ENCODE peak calls at places on chromosomes 7 and 10, in six cellular contexts. F is stomach, R is suprapubic skin, C is HCT116, T is esophagus muscularis mucosa, P is sigmoid colon. G is an unnamed sample.

GRCh38 chr10:131786756-131787605 is 113.8 kb upstream of the PPP2R2D start:
- DNase-seq in F (peak), P (no peak), R (no peak), T (no peak), C (peak), G (no peak)

GRCh38 chr10:29239569-29240472 is 49.0 kb upstream of the LYZL1 start:
- DNase-seq in F (no peak), R (no peak), T (peak), P (no peak), C (peak), G (no peak)

GRCh38 chr7:86932038-86932512 is 127.4 kb downstream of the ELAPOR2 start:
- DNase-seq in F (no peak), P (no peak), C (no peak), T (no peak), R (no peak), G (peak)

GRCh38 chr7:66756859-66757258 is 16.3 kb downstream of the RABGEF1 start:
- DNase-seq in T (no peak), F (no peak), C (no peak), P (no peak), R (no peak), G (no peak)

GRCh38 chr10:18229839-18230238 is 89.6 kb downstream of the CACNB2 start:
- DNase-seq in R (no peak), T (peak), F (no peak), P (no peak), C (no peak), G (no peak)

GRCh38 chr7:29391262-29391661 is 172.4 kb upstream of the PRR15 start:
- DNase-seq in F (no peak), C (no peak), P (no peak), T (peak), R (no peak), G (no peak)

GRCh38 chr10:92111336-92111939 is 179.4 kb downstream of the CPEB3 start:
- DNase-seq in C (no peak), P (no peak), T (no peak), F (no peak), R (no peak), G (no peak)

GRCh38 chr10:43225787-43226153 is 41.1 kb downstream of the RASGEF1A start:
- DNase-seq in T (no peak), F (no peak), C (no peak), R (peak), P (peak), G (peak)

DNA sequence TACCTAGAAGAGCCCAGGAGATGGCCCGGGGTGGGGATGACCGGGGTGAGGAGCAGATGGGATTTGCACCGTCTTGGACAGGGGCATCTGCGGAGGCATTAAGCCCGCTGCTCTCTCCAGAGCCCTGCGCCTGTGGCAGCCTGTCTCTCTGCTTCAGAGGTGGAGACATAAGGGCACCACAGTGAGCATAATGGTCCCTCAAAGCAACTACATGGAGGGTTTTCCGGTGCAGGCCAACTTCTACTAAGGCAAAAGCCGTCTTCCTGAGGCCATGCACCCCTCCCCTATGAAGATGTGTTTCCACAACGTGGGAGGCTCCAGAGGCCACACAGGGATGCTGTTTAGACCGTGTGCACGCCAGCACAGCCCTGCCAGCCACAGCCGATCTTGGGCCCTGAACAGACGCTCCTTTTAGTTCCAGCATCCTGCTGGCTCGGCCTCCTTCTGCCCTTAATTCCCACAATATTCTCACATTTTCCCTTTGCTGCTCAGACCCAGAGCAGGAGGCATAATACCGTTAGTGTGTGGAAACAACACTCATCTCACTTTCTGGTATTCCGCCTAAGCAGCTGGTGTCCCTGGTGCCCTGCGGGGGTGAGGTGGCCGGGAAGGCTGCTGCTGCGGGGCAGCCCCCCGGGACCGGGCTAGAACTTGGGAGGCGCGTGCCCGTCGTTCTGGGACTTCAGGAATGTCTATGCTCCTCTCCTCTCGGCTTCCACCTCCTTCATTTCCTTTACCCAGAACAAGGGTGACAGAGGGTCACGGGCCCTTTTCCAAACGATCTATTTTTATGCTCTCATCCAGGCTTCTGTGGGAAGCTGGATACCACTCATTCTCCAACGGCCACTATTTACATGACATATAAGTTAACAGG is 266.9 kb downstream of the TNS3 start:
- DNase-seq in F (no peak), R (no peak), T (no peak), C (no peak), P (peak), G (peak)
- TF ChIP-seq POLR2AphosphoS5 in F (peak), R (no peak), T (no peak), C (no peak), P (peak), G (peak)

GRCh38 chr10:86109421-86109820 is 257.2 kb downstream of the GRID1 start:
- DNase-seq in C (no peak), T (no peak), P (no peak), F (no peak), R (no peak), G (no peak)

GRCh38 chr10:86111902-86112301 is 254.7 kb downstream of the GRID1 start:
- DNase-seq in T (no peak), R (no peak), C (no peak), P (no peak), F (no peak), G (no peak)

GRCh38 chr10:86108696-86109095 is 257.9 kb downstream of the GRID1 start:
- DNase-seq in P (no peak), F (no peak), T (no peak), R (no peak), C (no peak), G (no peak)

GRCh38 chr10:86113044-86113443 is 253.6 kb downstream of the GRID1 start:
- DNase-seq in F (no peak), T (no peak), P (no peak), C (no peak), R (no peak), G (no peak)

GRCh38 chr10:86110156-86110786 is 256.3 kb downstream of the GRID1 start:
- DNase-seq in T (no peak), F (no peak), C (no peak), R (peak), P (no peak), G (no peak)
- TF ChIP-seq CTCF in T (no peak), F (no peak), C (peak), R (no peak), P (no peak), G (no peak)

GRCh38 chr7:24619978-24620377 is 46.7 kb downstream of the PALS2 start:
- DNase-seq in P (no peak), T (no peak), R (no peak), C (no peak), F (no peak), G (no peak)
- H3K4me3 ChIP-seq in P (no peak), T (no peak), R (no peak), C (no peak), F (no peak), G (no peak)

DNA sequence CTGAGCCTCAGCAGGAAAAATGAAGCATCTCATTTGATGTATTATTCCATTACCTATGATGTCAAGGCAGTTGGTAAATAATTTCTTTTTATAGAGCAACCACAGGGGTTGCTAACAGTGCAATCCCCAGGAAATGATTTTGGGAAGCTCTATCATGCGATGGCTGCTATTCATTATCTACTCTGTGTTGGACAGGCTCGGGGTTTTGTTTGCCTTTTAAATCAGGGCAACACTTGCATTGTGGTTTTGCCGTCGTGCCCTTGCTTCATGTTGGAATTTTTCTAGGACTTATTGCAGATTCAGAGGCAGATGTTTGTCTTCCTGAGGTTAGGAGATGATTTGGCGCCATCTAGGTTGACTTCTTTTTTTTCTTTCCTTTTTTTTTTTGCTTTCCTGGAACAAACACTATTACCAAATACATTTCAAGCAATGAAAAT is 128.4 kb downstream of the BICC1 start:
- DNase-seq in R (no peak), C (peak), F (no peak), P (no peak), T (no peak), G (no peak)
- TF ChIP-seq POLR2AphosphoS5 in R (peak), C (no peak), F (no peak), P (no peak), T (no peak), G (no peak)

GRCh38 chr10:109978481-109978880 is 29.3 kb upstream of the ADD3 start:
- DNase-seq in R (peak), T (no peak), P (no peak), F (peak), C (peak), G (peak)
- TF ChIP-seq CTCF in R (peak), T (peak), P (peak), F (peak), C (peak), G (peak)

GRCh38 chr7:50793115-50793946 is 10.6 kb upstream of the GRB10 start:
- DNase-seq in C (no peak), T (no peak), R (peak), P (peak), F (peak), G (peak)
- H3K4me3 ChIP-seq in C (peak), T (peak), R (peak), P (peak), F (peak), G (peak)

GRCh38 chr7:131010714-131011436 is 276.9 kb upstream of the KLF14 start:
- DNase-seq in R (no peak), P (no peak), F (no peak), T (no peak), C (no peak), G (no peak)

GRCh38 chr7:131013716-131014115 is 279.7 kb upstream of the KLF14 start:
- DNase-seq in F (no peak), T (no peak), P (no peak), C (no peak), R (no peak), G (no peak)

GRCh38 chr7:131012477-131013031 is 278.5 kb upstream of the KLF14 start:
- DNase-seq in T (no peak), R (no peak), P (no peak), F (no peak), C (no peak), G (no peak)

GRCh38 chr7:131011437-131011752 is 277.4 kb upstream of the KLF14 start:
- DNase-seq in C (no peak), T (no peak), R (no peak), F (no peak), P (no peak), G (peak)

GRCh38 chr7:131011976-131012375 is 278.0 kb upstream of the KLF14 start:
- DNase-seq in C (no peak), P (no peak), T (no peak), F (no peak), R (no peak), G (no peak)
- TF ChIP-seq POLR2AphosphoS5 in C (no peak), P (peak), T (peak), F (peak), R (peak), G (no peak)

GRCh38 chr10:125216897-125217296 is 56.5 kb upstream of the CTBP2 start:
- DNase-seq in F (no peak), T (no peak), C (no peak), P (no peak), R (no peak), G (no peak)

GRCh38 chr10:125216309-125216708 is 55.9 kb upstream of the CTBP2 start:
- DNase-seq in C (no peak), T (no peak), F (no peak), P (no peak), R (no peak), G (no peak)

GRCh38 chr10:125218967-125219366 is 58.6 kb upstream of the CTBP2 start:
- DNase-seq in F (no peak), C (no peak), R (no peak), T (no peak), P (no peak), G (no peak)

GRCh38 chr10:125214283-125214570 is 53.9 kb upstream of the CTBP2 start:
- DNase-seq in F (no peak), R (no peak), P (no peak), C (no peak), T (no peak), G (no peak)

DNA sequence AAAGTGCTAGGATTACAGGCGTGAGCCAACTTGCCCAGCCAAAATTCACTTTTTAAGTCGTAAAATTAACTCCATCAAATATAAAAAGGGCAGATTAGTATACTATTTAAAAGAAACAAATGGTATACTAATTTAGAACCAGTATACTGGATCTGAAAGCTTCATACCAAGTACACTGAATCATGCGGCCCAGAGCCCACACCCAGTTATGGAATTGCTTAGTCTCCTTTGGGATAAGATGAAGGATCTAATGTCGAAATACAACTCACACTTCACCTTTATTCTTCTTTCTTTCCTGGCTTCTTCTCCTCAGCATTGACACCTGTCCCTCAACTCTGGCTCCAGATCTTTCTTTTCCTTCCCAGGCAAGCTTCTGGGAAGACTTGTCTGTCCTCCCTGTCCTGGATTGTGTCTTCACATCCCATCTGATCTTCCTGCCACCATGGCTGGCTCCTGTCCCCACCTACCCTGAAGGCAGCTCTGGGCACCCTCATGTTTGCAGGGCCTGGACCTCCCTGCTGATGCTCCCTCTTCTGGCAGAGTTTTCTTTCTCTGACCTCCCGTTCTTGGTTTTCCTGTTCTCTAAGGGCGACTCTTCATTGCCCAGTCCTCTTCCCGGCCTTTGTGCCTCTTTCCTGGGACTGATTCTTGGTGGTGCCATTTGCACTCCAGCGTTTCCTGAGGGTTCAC is 57.8 kb upstream of the CTBP2 start:
- DNase-seq in P (no peak), C (peak), T (no peak), F (no peak), R (no peak), G (no peak)
- TF ChIP-seq CTCF in P (no peak), C (peak), T (no peak), F (no peak), R (no peak), G (no peak)

GRCh38 chr7:50331564-50332208 is 27.2 kb downstream of the IKZF1 start:
- DNase-seq in R (no peak), C (no peak), T (no peak), P (no peak), F (no peak), G (no peak)
- H3K4me3 ChIP-seq in R (no peak), C (no peak), T (no peak), P (no peak), F (no peak), G (no peak)

G was measured in upper lobe of left lung.